ENCODE peak calls at places on chromosomes 5 and 9, in seven cellular contexts. One of them, this sample, is unnamed. For H3K4me1 and H3K27me3, the result is how much of the 10 kb centered on the place peaks cover.

GRCh38 chr5:111514087-111514486 is 1.8 kb upstream of the STARD4 start:
- DNase-seq in SJSA1: no peak
- DNase-seq in heart right ventricle: no peak
- DNase-seq in uterus: no peak
- DNase-seq in psoas muscle: no peak
- DNase-seq in adrenal gland: no peak
- DNase-seq in thyroid gland: no peak
- DNase-seq in this sample: no peak

GRCh38 chr9:127419306-127419705 is 4.9 kb upstream of the ZNF79 start:
- DNase-seq in SJSA1: no peak
- DNase-seq in heart right ventricle: no peak
- DNase-seq in uterus: no peak
- DNase-seq in psoas muscle: no peak
- DNase-seq in adrenal gland: no peak
- DNase-seq in thyroid gland: no peak
- DNase-seq in this sample: no peak

GRCh38 chr5:135740475-135740874 is 94.0 kb upstream of the SLC25A48 start:
- DNase-seq in SJSA1: no peak
- DNase-seq in heart right ventricle: no peak
- DNase-seq in uterus: no peak
- DNase-seq in psoas muscle: no peak
- DNase-seq in adrenal gland: peak
- DNase-seq in thyroid gland: no peak
- DNase-seq in this sample: no peak

GRCh38 chr5:143134900-143135299 is 268.6 kb downstream of the NR3C1 start:
- DNase-seq in SJSA1: no peak
- DNase-seq in heart right ventricle: no peak
- DNase-seq in uterus: no peak
- DNase-seq in psoas muscle: no peak
- DNase-seq in adrenal gland: no peak
- DNase-seq in thyroid gland: no peak
- DNase-seq in this sample: no peak

GRCh38 chr5:167294861-167295685 is 996.4 kb upstream of the WWC1 start:
- DNase-seq in SJSA1: peak
- DNase-seq in heart right ventricle: no peak
- DNase-seq in uterus: no peak
- DNase-seq in psoas muscle: no peak
- DNase-seq in adrenal gland: peak
- DNase-seq in thyroid gland: no peak
- DNase-seq in this sample: no peak

GRCh38 chr5:16776611-16777251 is 159.4 kb downstream of the MYO10 start:
- DNase-seq in SJSA1: no peak
- DNase-seq in heart right ventricle: peak
- DNase-seq in uterus: no peak
- DNase-seq in psoas muscle: peak
- DNase-seq in adrenal gland: no peak
- DNase-seq in thyroid gland: peak
- DNase-seq in this sample: no peak

GRCh38 chr5:142327111-142327842 is 2.5 kb upstream of the SPRY4 start:
- DNase-seq in SJSA1: peak
- DNase-seq in heart right ventricle: no peak
- DNase-seq in uterus: no peak
- DNase-seq in psoas muscle: no peak
- DNase-seq in adrenal gland: no peak
- DNase-seq in thyroid gland: no peak
- DNase-seq in this sample: no peak

GRCh38 chr5:34452170-34452828 is 203.8 kb upstream of the RAI14 start:
- DNase-seq in SJSA1: no peak
- DNase-seq in heart right ventricle: no peak
- DNase-seq in uterus: no peak
- DNase-seq in psoas muscle: no peak
- DNase-seq in adrenal gland: no peak
- DNase-seq in thyroid gland: no peak
- DNase-seq in this sample: no peak

GRCh38 chr9:37029304-37029775 is 4.7 kb downstream of the PAX5 start:
- DNase-seq in SJSA1: no peak
- DNase-seq in heart right ventricle: no peak
- DNase-seq in uterus: no peak
- DNase-seq in psoas muscle: no peak
- DNase-seq in adrenal gland: no peak
- DNase-seq in thyroid gland: no peak
- DNase-seq in this sample: no peak
- H3K4me1 ChIP-seq in SJSA1: under half
- H3K4me1 ChIP-seq in heart right ventricle: under half
- H3K4me1 ChIP-seq in uterus: under half
- H3K4me1 ChIP-seq in psoas muscle: under half
- H3K4me1 ChIP-seq in adrenal gland: under half
- H3K4me1 ChIP-seq in thyroid gland: under half
- H3K4me1 ChIP-seq in this sample: under half

DNA sequence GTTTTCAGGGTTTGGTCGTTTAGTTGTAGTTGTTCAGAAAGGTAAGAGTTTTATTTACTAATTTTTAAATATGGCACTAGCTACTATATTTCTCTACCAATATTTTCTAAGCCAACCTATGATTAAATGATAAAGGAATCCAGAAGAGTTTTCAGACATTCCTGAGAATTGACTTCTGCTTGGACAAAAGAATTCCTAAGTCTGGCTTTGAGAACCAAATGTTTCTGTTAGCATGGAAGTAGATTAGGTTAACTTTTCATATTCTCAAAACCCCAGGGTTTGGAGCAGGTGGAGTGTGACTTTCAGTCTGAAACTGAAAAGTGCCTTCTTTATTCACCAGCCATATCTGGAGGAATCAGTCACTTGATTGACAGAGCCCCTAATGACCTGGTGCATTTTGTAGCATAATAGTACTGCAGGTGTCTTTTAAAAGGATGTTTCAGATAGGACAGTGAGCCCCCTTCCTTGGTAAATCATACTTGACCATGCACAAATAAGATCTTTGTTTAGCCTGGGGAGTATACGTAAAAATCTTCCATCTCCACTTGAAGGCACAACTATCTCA is 457.0 kb upstream of the ZNF462 start:
- DNase-seq in SJSA1: peak
- DNase-seq in heart right ventricle: no peak
- DNase-seq in uterus: no peak
- DNase-seq in psoas muscle: no peak
- DNase-seq in adrenal gland: no peak
- DNase-seq in thyroid gland: no peak
- DNase-seq in this sample: no peak
- H3K27me3 ChIP-seq in SJSA1: under half
- H3K27me3 ChIP-seq in heart right ventricle: under half
- H3K27me3 ChIP-seq in uterus: under half
- H3K27me3 ChIP-seq in psoas muscle: under half
- H3K27me3 ChIP-seq in adrenal gland: under half
- H3K27me3 ChIP-seq in thyroid gland: under half
- H3K27me3 ChIP-seq in this sample: under half

DNA sequence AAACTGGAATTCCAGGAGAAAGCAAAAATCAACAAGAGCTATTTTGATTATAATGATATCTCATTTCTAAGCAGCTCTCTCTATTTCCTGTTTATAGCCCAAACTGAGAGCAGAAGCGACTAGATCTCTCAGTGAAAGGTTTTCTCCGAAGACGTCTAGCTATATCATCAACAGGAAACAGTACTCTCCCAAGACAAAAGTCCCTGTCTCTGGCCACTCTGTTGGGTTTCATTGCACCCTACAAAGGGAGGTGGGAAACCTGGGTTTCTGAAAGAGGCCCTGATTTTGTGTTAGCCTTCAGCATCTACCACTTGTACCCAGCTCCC is 188.3 kb downstream of the PALM2AKAP2 start:
- DNase-seq in SJSA1: no peak
- DNase-seq in heart right ventricle: no peak
- DNase-seq in uterus: no peak
- DNase-seq in psoas muscle: no peak
- DNase-seq in adrenal gland: no peak
- DNase-seq in thyroid gland: no peak
- DNase-seq in this sample: peak
- H3K27ac ChIP-seq in SJSA1: no peak
- H3K27ac ChIP-seq in heart right ventricle: peak
- H3K27ac ChIP-seq in uterus: no peak
- H3K27ac ChIP-seq in psoas muscle: peak
- H3K27ac ChIP-seq in adrenal gland: no peak
- H3K27ac ChIP-seq in thyroid gland: peak
- H3K27ac ChIP-seq in this sample: peak

DNA sequence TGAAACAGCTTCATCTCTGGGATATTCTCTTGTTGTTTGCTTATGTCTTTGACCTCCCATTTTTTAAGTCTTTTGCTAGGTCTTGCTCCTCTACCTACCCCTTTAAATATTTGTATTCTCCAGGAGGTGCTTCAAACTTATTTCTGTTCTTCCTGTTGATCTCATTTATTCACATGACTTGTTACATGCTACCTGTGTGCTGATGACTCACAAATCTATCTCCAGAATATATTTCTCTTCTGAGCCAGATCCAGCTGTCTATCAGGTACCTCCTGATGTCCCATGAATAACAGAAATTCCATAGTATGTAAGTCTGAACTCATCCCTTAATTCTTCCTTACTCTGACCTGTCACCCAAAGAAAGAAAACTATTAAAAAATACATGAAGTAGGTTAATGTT is 11.0 kb downstream of the NIPBL start:
- DNase-seq in SJSA1: no peak
- DNase-seq in heart right ventricle: no peak
- DNase-seq in uterus: no peak
- DNase-seq in psoas muscle: no peak
- DNase-seq in adrenal gland: no peak
- DNase-seq in thyroid gland: no peak
- DNase-seq in this sample: no peak
- H3K4me1 ChIP-seq in SJSA1: under half
- H3K4me1 ChIP-seq in heart right ventricle: under half
- H3K4me1 ChIP-seq in uterus: under half
- H3K4me1 ChIP-seq in psoas muscle: under half
- H3K4me1 ChIP-seq in adrenal gland: under half
- H3K4me1 ChIP-seq in thyroid gland: under half
- H3K4me1 ChIP-seq in this sample: under half

This sample was measured in naive thymus-derived CD4-positive, alpha-beta T cell.